ENCODE peak calls at places on chromosomes 4 and X, in nine cellular contexts. I is substantia nigra; T is activated naive CD8-positive, alpha-beta T cell treated with anti-CD3 and anti-CD28 coated beads for 36 hours; A is Right ventricle myocardium superior; N is T-helper 9 cell; U is omental fat pad; H is cardiac muscle cell; R is T-helper 2 cell; V is NCI-H2081. L is an unnamed sample.

GRCh38 chr4:38082424-38083374 is 122.5 kb downstream of the PTTG2 start:
- DNase-seq in A (no peak), R (no peak), T (no peak), U (no peak), N (no peak), V (no peak), H (peak), I (no peak), L (no peak)

GRCh38 chr4:1356181-1356998 is 9.4 kb downstream of the UVSSA start:
- DNase-seq in H (peak), A (peak), N (peak), V (peak), I (peak), T (peak), R (peak), U (peak), L (no peak)

GRCh38 chrX:125420809-125421208 is 101.1 kb downstream of the TEX13C start:
- DNase-seq in I (no peak), T (no peak), N (no peak), U (no peak), H (no peak), V (no peak), A (no peak), R (no peak), L (no peak)

GRCh38 chr4:166021617-166022016 is 148.6 kb downstream of the TLL1 start:
- DNase-seq in V (no peak), I (no peak), T (no peak), N (no peak), H (no peak), U (no peak), R (no peak), A (no peak), L (no peak)

GRCh38 chr4:153573881-153574807 is 108.0 kb downstream of the TMEM131L start:
- DNase-seq in R (peak), V (peak), I (peak), T (peak), N (peak), A (peak), H (peak), U (peak), L (peak)

GRCh38 chr4:112277705-112278448 is 7.8 kb downstream of the TIFA start:
- DNase-seq in T (no peak), R (no peak), H (no peak), I (no peak), U (no peak), A (no peak), V (no peak), N (no peak), L (no peak)

GRCh38 chr4:153083447-153083921 is 120.8 kb upstream of the TRIM2 start:
- DNase-seq in I (peak), V (peak), N (peak), T (peak), R (peak), U (no peak), H (peak), A (no peak), L (peak)

GRCh38 chr4:43855283-43855682 is 593.3 kb downstream of the KCTD8 start:
- DNase-seq in U (no peak), V (no peak), H (no peak), I (no peak), A (no peak), R (no peak), N (no peak), T (no peak), L (no peak)

GRCh38 chrX:67334323-67334722 is 209.5 kb upstream of the AR start:
- DNase-seq in T (no peak), R (no peak), N (no peak), H (no peak), V (no peak), A (no peak), U (no peak), I (no peak), L (no peak)

GRCh38 chr4:14552119-14552518 is 450.2 kb upstream of the CPEB2 start:
- DNase-seq in N (no peak), U (no peak), I (no peak), V (no peak), H (no peak), R (no peak), A (no peak), T (no peak), L (no peak)

GRCh38 chrX:136209016-136209738 is 42.0 kb downstream of the MAP7D3 start:
- DNase-seq in A (peak), H (peak), N (peak), U (no peak), V (no peak), I (no peak), T (peak), R (peak), L (peak)

GRCh38 chrX:140815868-140816267 is 106.3 kb downstream of the LINC00632 start:
- DNase-seq in T (no peak), H (peak), N (no peak), I (no peak), V (no peak), U (no peak), A (no peak), R (peak), L (no peak)

GRCh38 chrX:142661696-142662095 is 364.0 kb upstream of the SPANXN4 start:
- DNase-seq in I (no peak), T (no peak), A (no peak), H (no peak), V (no peak), U (no peak), R (no peak), N (no peak), L (no peak)

GRCh38 chr4:122045533-122045932 is 93.7 kb upstream of the TRPC3 start:
- DNase-seq in R (peak), N (no peak), V (peak), I (no peak), A (no peak), T (no peak), U (no peak), H (peak), L (no peak)

GRCh38 chrX:154374361-154375155 is at the start of gene FLNA:
- DNase-seq in N (no peak), T (peak), H (peak), U (no peak), I (no peak), A (peak), R (peak), V (no peak), L (no peak)

GRCh38 chrX:134026732-134027311 is 41.4 kb upstream of the GPC3 start:
- DNase-seq in R (peak), H (peak), T (peak), N (no peak), I (no peak), U (no peak), V (peak), A (no peak), L (peak)